ENCODE peak calls at places on chromosomes 12 and 14, in seven cellular contexts. X, I, J, H, O, P and D are unnamed samples.

GRCh38 chr12:34403706-34404376 is 381.5 kb downstream of the ALG10 start:
- DNase-seq in X (peak; percentile 5), I (peak; percentile 56), J (peak; percentile 2), H (no peak), O (no peak), P (peak; percentile 7), D (peak; percentile 46)

GRCh38 chr12:92365836-92366235 is 220.2 kb upstream of the BTG1 start:
- DNase-seq in X (no peak), I (no peak), J (no peak), H (peak; percentile 36), O (no peak), P (no peak), D (no peak)

GRCh38 chr12:105426766-105427165 is 96.3 kb downstream of the C12orf75 start:
- DNase-seq in X (no peak), I (no peak), J (no peak), H (no peak), O (no peak), P (no peak), D (no peak)

GRCh38 chr12:56688129-56688845 is at the start of gene PTGES3:
- DNase-seq in X (peak; percentile 98), I (peak; percentile 99), J (peak; percentile 98), H (peak; percentile 98), O (peak; percentile 96), P (peak; percentile 96), D (peak; percentile 97)

GRCh38 chr12:29455087-29455486 is 42.4 kb downstream of the OVCH1 start:
- DNase-seq in X (no peak), I (no peak), J (no peak), H (no peak), O (no peak), P (no peak), D (no peak)

GRCh38 chr14:79294506-79294905 is 916.8 kb downstream of the DIO2 start:
- DNase-seq in X (no peak), I (no peak), J (no peak), H (no peak), O (no peak), P (no peak), D (no peak)

GRCh38 chr12:19700969-19701368 is 261.7 kb downstream of the AEBP2 start:
- DNase-seq in X (no peak), I (no peak), J (no peak), H (no peak), O (no peak), P (no peak), D (no peak)

GRCh38 chr14:85527006-85527405 is 2.9 kb upstream of the FLRT2 start:
- DNase-seq in X (no peak), I (no peak), J (no peak), H (no peak), O (no peak), P (no peak), D (no peak)

GRCh38 chr12:7113389-7113871 is 4.4 kb upstream of the C1RL start:
- DNase-seq in X (no peak), I (peak; percentile 62), J (no peak), H (peak; percentile 4), O (no peak), P (no peak), D (no peak)

GRCh38 chr12:58969227-58969626 is 48.9 kb upstream of the LRIG3 start:
- DNase-seq in X (no peak), I (no peak), J (no peak), H (no peak), O (no peak), P (no peak), D (no peak)

GRCh38 chr12:39272934-39273770 is 169.8 kb downstream of the KIF21A start:
- DNase-seq in X (no peak), I (no peak), J (peak; percentile 18), H (no peak), O (no peak), P (no peak), D (no peak)

GRCh38 chr12:114799574-114800487 is 115.9 kb upstream of the TBX3 start:
- DNase-seq in X (no peak), I (no peak), J (peak; percentile 71), H (no peak), O (no peak), P (peak; percentile 10), D (peak; percentile 60)

GRCh38 chr12:88172844-88173407 is 30.8 kb downstream of the TMTC3 start:
- DNase-seq in X (no peak), I (no peak), J (no peak), H (no peak), O (no peak), P (no peak), D (no peak)

GRCh38 chr12:89087876-89088275 is 264.4 kb downstream of the DUSP6 start:
- DNase-seq in X (no peak), I (no peak), J (no peak), H (no peak), O (no peak), P (no peak), D (no peak)

GRCh38 chr14:40436551-40436950 is 1004.3 kb upstream of the FBXO33 start:
- DNase-seq in X (no peak), I (no peak), J (no peak), H (no peak), O (no peak), P (no peak), D (no peak)

GRCh38 chr14:68366656-68367055 is 426.2 kb downstream of the ZFP36L1 start:
- DNase-seq in X (no peak), I (no peak), J (no peak), H (no peak), O (no peak), P (no peak), D (no peak)

GRCh38 chr14:97283450-97284230 is 486.5 kb downstream of the VRK1 start:
- DNase-seq in X (no peak), I (no peak), J (no peak), H (no peak), O (no peak), P (no peak), D (no peak)